ENCODE peak calls at places on chromosomes 6 and 20, in ten cellular contexts. M, O, P, F, G, C, H, E, R and J are unnamed samples.
A peak's percentile ranks its signal among the peaks of the same experiment; 100 is the strongest.

GRCh38 chr6:142725024-142725770 is 219.8 kb downstream of the HIVEP2 start:
- DNase-seq in F (no peak), P (no peak), M (no peak), H (no peak), R (no peak), G (no peak), C (no peak), O (no peak), E (no peak), J (no peak)

GRCh38 chr6:43838276-43839036 is 68.4 kb downstream of the VEGFA start:
- DNase-seq in P (no peak), C (peak; percentile 69), R (peak; percentile 70), F (peak; percentile 45), O (peak; percentile 58), G (peak; percentile 37), H (no peak), E (no peak), M (peak; percentile 45), J (no peak)

GRCh38 chr20:24650091-24650490 is 180.7 kb downstream of the SYNDIG1 start:
- DNase-seq in R (no peak), C (peak; percentile 69), M (no peak), E (no peak), O (no peak), G (no peak), F (peak; percentile 74), P (no peak), H (no peak), J (no peak)

GRCh38 chr20:56157530-56158203 is 90.9 kb upstream of the MC3R start:
- DNase-seq in O (no peak), G (no peak), P (no peak), R (no peak), C (no peak), M (no peak), F (no peak), H (no peak), E (no peak), J (no peak)

GRCh38 chr6:137351890-137352289 is 132.7 kb upstream of the IFNGR1 start:
- DNase-seq in H (no peak), R (peak; percentile 15), E (no peak), O (no peak), P (no peak), M (no peak), G (no peak), C (peak; percentile 43), F (no peak), J (no peak)

GRCh38 chr20:48897298-48898044 is 24.0 kb upstream of the ARFGEF2 start:
- DNase-seq in M (peak; percentile 86), F (peak; percentile 96), H (no peak), O (no peak), G (no peak), C (peak; percentile 80), P (no peak), R (no peak), E (no peak), J (no peak)

GRCh38 chr6:90368601-90369000 is 72.0 kb upstream of the BACH2 start:
- DNase-seq in M (peak; percentile 93), H (no peak), P (no peak), G (no peak), C (no peak), R (no peak), O (no peak), F (peak; percentile 44), E (no peak), J (no peak)

GRCh38 chr6:37052027-37052628 is 46.7 kb downstream of the FGD2 start:
- DNase-seq in H (no peak), O (no peak), R (no peak), P (no peak), M (no peak), C (no peak), F (no peak), G (no peak), E (no peak), J (peak; percentile 36)

GRCh38 chr6:34518669-34519365 is 37.3 kb downstream of the SPDEF start:
- DNase-seq in G (no peak), F (no peak), M (no peak), E (no peak), C (no peak), P (no peak), R (no peak), H (no peak), O (no peak), J (no peak)

GRCh38 chr6:148700713-148701392 is 46.0 kb upstream of the UST start:
- DNase-seq in P (no peak), G (peak; percentile 11), E (no peak), F (peak; percentile 39), R (no peak), M (no peak), O (no peak), C (peak; percentile 70), H (no peak), J (peak; percentile 21)

GRCh38 chr6:148701393-148701774 is 45.4 kb upstream of the UST start:
- DNase-seq in G (no peak), F (no peak), M (no peak), O (no peak), H (no peak), E (no peak), C (no peak), P (no peak), R (no peak), J (no peak)

GRCh38 chr6:148698671-148699180 is 48.1 kb upstream of the UST start:
- DNase-seq in H (no peak), F (no peak), M (no peak), R (no peak), O (no peak), E (no peak), C (no peak), P (peak; percentile 72), G (no peak), J (no peak)

GRCh38 chr6:148697895-148698440 is 48.9 kb upstream of the UST start:
- DNase-seq in F (no peak), C (no peak), O (no peak), R (no peak), G (no peak), H (no peak), M (no peak), P (peak; percentile 73), E (no peak), J (no peak)

GRCh38 chr6:148700047-148700712 is 46.6 kb upstream of the UST start:
- DNase-seq in E (no peak), H (no peak), P (no peak), G (no peak), O (no peak), M (no peak), F (no peak), R (no peak), C (peak; percentile 58), J (no peak)
- H3K4me3 ChIP-seq in E (peak overlapping the region; percentile 61), H (no peak overlapping the region), P (peak overlapping the region; percentile 43), G (peak overlapping the region; percentile 40), O (peak overlapping the region; percentile 46), M (peak overlapping the region; percentile 35), F (peak overlapping the region; percentile 81), R (no peak overlapping the region), C (peak overlapping the region; percentile 41), J (no peak overlapping the region)

GRCh38 chr20:62808211-62808865 is 3.7 kb downstream of the OGFR start:
- DNase-seq in F (peak; percentile 66), G (peak; percentile 72), P (peak; percentile 86), R (peak; percentile 92), M (no peak), H (peak; percentile 58), E (peak; percentile 73), C (peak; percentile 54), O (no peak), J (no peak)
- H3K4me3 ChIP-seq in F (no peak overlapping the region), G (no peak overlapping the region), P (no peak overlapping the region), R (no peak overlapping the region), M (no peak overlapping the region), H (no peak overlapping the region), E (no peak overlapping the region), C (no peak overlapping the region), O (no peak overlapping the region), J (no peak overlapping the region)

DNA sequence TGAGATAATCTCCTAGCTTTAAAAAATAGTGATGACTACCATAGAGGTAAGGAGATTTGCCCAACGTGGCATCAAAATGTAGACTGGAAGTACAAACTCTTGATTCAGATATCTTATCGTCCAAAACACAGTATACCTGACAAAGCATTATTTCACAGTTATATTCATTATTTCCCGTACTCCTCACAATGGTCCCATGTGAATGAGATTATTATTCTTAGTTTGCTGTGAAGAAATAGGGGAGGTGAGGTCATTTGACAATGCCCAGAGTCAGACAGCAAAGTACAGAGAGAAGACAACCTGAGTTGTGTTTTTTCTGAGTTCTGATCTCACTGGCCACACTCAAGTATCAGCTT is 1.2 kb upstream of the TFB1M start:
- DNase-seq in O (no peak), C (peak; percentile 71), F (no peak), E (no peak), G (no peak), M (no peak), R (no peak), H (no peak), P (no peak), J (no peak)
- H3K4me3 ChIP-seq in O (peak overlapping the region; percentile 86), C (peak overlapping the region; percentile 87), F (peak overlapping the region; percentile 89), E (peak overlapping the region; percentile 84), G (peak overlapping the region; percentile 86), M (peak overlapping the region; percentile 86), R (peak overlapping the region; percentile 65), H (no peak overlapping the region), P (peak overlapping the region; percentile 84), J (no peak overlapping the region)

GRCh38 chr6:127920804-127921203 is 19.9 kb upstream of the THEMIS start:
- DNase-seq in P (no peak), O (no peak), C (no peak), H (no peak), F (no peak), G (no peak), R (no peak), E (no peak), M (no peak), J (no peak)

GRCh38 chr6:127923135-127923534 is 22.3 kb upstream of the THEMIS start:
- DNase-seq in O (no peak), P (no peak), F (no peak), R (no peak), C (no peak), G (no peak), E (no peak), H (no peak), M (no peak), J (no peak)

GRCh38 chr6:127917766-127918165 is 16.9 kb upstream of the THEMIS start:
- DNase-seq in O (no peak), E (no peak), H (no peak), M (no peak), C (no peak), F (no peak), R (no peak), G (no peak), P (no peak), J (no peak)

GRCh38 chr6:127921982-127922381 is 21.1 kb upstream of the THEMIS start:
- DNase-seq in C (no peak), G (no peak), R (no peak), P (no peak), E (no peak), F (no peak), M (no peak), O (no peak), H (no peak), J (no peak)

GRCh38 chr6:127918506-127919427 is 17.9 kb upstream of the THEMIS start:
- DNase-seq in O (no peak), E (no peak), F (no peak), G (no peak), H (no peak), P (no peak), R (no peak), M (no peak), C (no peak), J (no peak)
- H3K4me3 ChIP-seq in O (no peak overlapping the region), E (peak overlapping the region; percentile 61), F (no peak overlapping the region), G (no peak overlapping the region), H (peak overlapping the region; percentile 57), P (no peak overlapping the region), R (no peak overlapping the region), M (no peak overlapping the region), C (no peak overlapping the region), J (no peak overlapping the region)

GRCh38 chr6:147207851-147208754 is 3.9 kb downstream of the STXBP5 start:
- DNase-seq in G (no peak), C (no peak), F (peak; percentile 51), E (no peak), H (no peak), P (no peak), R (no peak), O (no peak), M (no peak), J (no peak)
- H3K4me3 ChIP-seq in G (peak overlapping the region; percentile 99), C (no peak overlapping the region), F (peak overlapping the region; percentile 12), E (no peak overlapping the region), H (no peak overlapping the region), P (no peak overlapping the region), R (no peak overlapping the region), O (peak overlapping the region; percentile 79), M (no peak overlapping the region), J (no peak overlapping the region)